ENCODE peak calls at places on chromosomes 12 and 14, in ten cellular contexts. B is stimulated activated CD8-positive, alpha-beta memory T cell treated with anti-CD3 and anti-CD28 coated beads, Interleukin-15, amount 100 ng/mL, for 24 hours; F is mesenteric fat pad; V is retinal pigment epithelial cell; X is left cardiac atrium; I is mammary epithelial cell; Y is pons; R is NCI-H510A treated with DMSO at 0.1 percent for 48 hours; L is natural killer cell; A is body of pancreas. O is an unnamed sample.

GRCh38 chr12:132079190-132079589 is 64.9 kb downstream of the DDX51 start:
- DNase-seq in L (no peak), F (no peak), I (no peak), B (no peak), X (peak), Y (no peak), A (no peak), V (no peak), R (no peak), O (no peak)

GRCh38 chr12:64675795-64676194 is 65.5 kb downstream of the RASSF3 start:
- DNase-seq in X (peak), R (no peak), A (peak), V (no peak), L (no peak), B (no peak), I (peak), Y (no peak), F (no peak), O (no peak)

GRCh38 chr14:58746261-58746660 is 108.5 kb downstream of the DACT1 start:
- DNase-seq in L (no peak), X (no peak), F (no peak), V (peak), R (no peak), I (peak), A (peak), B (no peak), Y (no peak), O (no peak)

GRCh38 chr14:67313153-67313552 is 46.5 kb downstream of the ATP6V1D start:
- DNase-seq in X (no peak), A (no peak), B (no peak), L (no peak), I (no peak), Y (no peak), R (peak), F (no peak), V (no peak), O (no peak)

GRCh38 chr12:113002155-113002554 is 23.8 kb downstream of the OAS2 start:
- DNase-seq in A (peak), R (no peak), B (no peak), L (no peak), F (no peak), I (no peak), V (no peak), X (no peak), Y (no peak), O (no peak)

GRCh38 chr12:124381454-124382207 is 86.7 kb downstream of the RFLNA start:
- DNase-seq in B (no peak), A (peak), F (peak), V (no peak), L (no peak), R (no peak), Y (peak), I (peak), X (peak), O (no peak)

GRCh38 chr12:124539084-124540041 is 28.0 kb downstream of the NCOR2 start:
- DNase-seq in R (no peak), I (no peak), X (no peak), A (no peak), F (no peak), V (no peak), B (no peak), Y (no peak), L (no peak), O (no peak)

GRCh38 chr12:47820631-47821345 is 1.1 kb upstream of the HDAC7 start:
- DNase-seq in Y (no peak), R (no peak), F (no peak), I (peak), A (peak), V (peak), B (no peak), L (no peak), X (peak), O (peak)